ENCODE peak calls at places on chromosomes 12 and 14, in nine cellular contexts. N is GM10248; A is progenitor cell of endocrine pancreas; V is RKO; F is NCI-H2081; Y is hippocampal formation; I is activated CD4-positive, alpha-beta memory T cell treated with anti-CD3 and anti-CD28 coated beads, Interleukin-2, amount 10 ng/mL, durations not matched to agents 7 days and 5 days; T is stimulated activated naive CD8-positive, alpha-beta T cell treated with anti-CD3 and anti-CD28 coated beads, Interleukin-15, Interleukin-2, amounts not matched to agents 100 U/mL and 50 U/mL, for 24 hours; O is neural crest cell. R is an unnamed sample.
A peak's percentile ranks its signal among the peaks of the same experiment; 100 is the strongest.

GRCh38 chr14:67987596-67987995 is 168.0 kb downstream of the RAD51B start:
- DNase-seq in N (no peak), A (no peak), V (no peak), F (no peak), Y (no peak), I (no peak), T (no peak), O (no peak), R (peak; percentile 84)

GRCh38 chr12:93803408-93803807 is 126.2 kb downstream of the CRADD start:
- DNase-seq in N (no peak), A (no peak), V (no peak), F (no peak), Y (no peak), I (no peak), T (no peak), O (no peak), R (no peak)

GRCh38 chr12:29317556-29318363 is 63.2 kb downstream of the ERGIC2 start:
- DNase-seq in N (peak; percentile 68), A (no peak), V (peak; percentile 88), F (peak; percentile 64), Y (peak; percentile 44), I (peak; percentile 56), T (peak; percentile 19), O (peak; percentile 3), R (peak; percentile 66)

GRCh38 chr14:55832122-55832911 is 252.3 kb downstream of the KTN1 start:
- DNase-seq in N (no peak), A (no peak), V (no peak), F (no peak), Y (no peak), I (no peak), T (no peak), O (no peak), R (peak; percentile 78)

GRCh38 chr14:73460691-73461127 is 2.4 kb upstream of the NUMB start:
- DNase-seq in N (no peak), A (no peak), V (no peak), F (peak; percentile 30), Y (no peak), I (no peak), T (no peak), O (no peak), R (no peak)

GRCh38 chr12:45050751-45051489 is at the start of gene DBX2:
- DNase-seq in N (no peak), A (no peak), V (no peak), F (peak; percentile 39), Y (no peak), I (no peak), T (peak; percentile 9), O (peak; percentile 19), R (no peak)

GRCh38 chr14:96269359-96269710 is 13.3 kb downstream of the BDKRB1 start:
- DNase-seq in N (no peak), A (no peak), V (no peak), F (no peak), Y (no peak), I (no peak), T (no peak), O (no peak), R (no peak)

GRCh38 chr12:7282844-7283243 is 21.0 kb upstream of the ACSM4 start:
- DNase-seq in N (peak; percentile 20), A (no peak), V (no peak), F (no peak), Y (no peak), I (no peak), T (no peak), O (no peak), R (no peak)

GRCh38 chr12:121005346-121005815 is 10.9 kb downstream of the C12orf43 start:
- DNase-seq in N (peak; percentile 58), A (peak; percentile 48), V (peak; percentile 47), F (peak; percentile 25), Y (no peak), I (peak; percentile 73), T (peak; percentile 60), O (peak; percentile 56), R (peak; percentile 44)

GRCh38 chr12:106780010-106780625 is 5.6 kb downstream of the RIC8B start:
- DNase-seq in N (no peak), A (no peak), V (peak; percentile 40), F (no peak), Y (no peak), I (no peak), T (no peak), O (no peak), R (peak; percentile 63)

GRCh38 chr14:52277552-52277951 is 10.1 kb downstream of the PTGDR start:
- DNase-seq in N (no peak), A (no peak), V (no peak), F (no peak), Y (no peak), I (no peak), T (no peak), O (no peak), R (no peak)

R was measured in RCC 7860.